ENCODE peak calls at places on chromosomes 4 and X, in four cellular contexts. L is adipocyte, A is iPS DF 6.9, W is left lung. T is an unnamed sample. For H3K4me1, the result is how much of the 10 kb centered on the place peaks cover.

GRCh38 chr4:155666701-155667537 is at the start of gene GUCY1A1:
- DNase-seq in L (peak), A (no peak), W (peak), T (peak)

GRCh38 chrX:72477787-72478186 is 94.9 kb downstream of the HDAC8 start:
- DNase-seq in L (peak), A (no peak), W (no peak), T (no peak)

GRCh38 chrX:155086202-155086840 is 15.0 kb downstream of the BRCC3 start:
- DNase-seq in L (peak), A (peak), W (no peak), T (no peak)

GRCh38 chr4:173185832-173186545 is 17.4 kb downstream of the GALNT7 start:
- DNase-seq in L (no peak), A (no peak), W (no peak), T (peak)

GRCh38 chr4:1201851-1202525 is 29.6 kb upstream of the SPON2 start:
- DNase-seq in L (no peak), A (no peak), W (peak), T (peak)

GRCh38 chr4:187602339-187603092 is 393.1 kb upstream of the ZFP42 start:
- DNase-seq in L (no peak), A (no peak), W (no peak), T (peak)

GRCh38 chrX:40922307-40922706 is 162.9 kb upstream of the USP9X start:
- DNase-seq in L (peak), A (peak), W (no peak), T (peak)

GRCh38 chr4:74805601-74806000 is 11.3 kb upstream of the BTC start:
- DNase-seq in L (peak), A (no peak), W (no peak), T (peak)

GRCh38 chrX:101395789-101396188 is 5.0 kb downstream of the RPL36A start:
- DNase-seq in L (peak), A (no peak), W (no peak), T (peak)

GRCh38 chrX:144715356-144715755 is 531.9 kb upstream of the SPANXN1 start:
- DNase-seq in L (no peak), A (no peak), W (no peak), T (no peak)

GRCh38 chrX:47743504-47743903 is 84.5 kb upstream of the UXT start:
- DNase-seq in L (peak), A (no peak), W (no peak), T (peak)

GRCh38 chrX:53324085-53324484 is 42.7 kb upstream of the IQSEC2 start:
- DNase-seq in L (no peak), A (no peak), W (no peak), T (no peak)

GRCh38 chr4:82621212-82621611 is 59.4 kb upstream of the TMEM150C start:
- DNase-seq in L (no peak), A (no peak), W (no peak), T (no peak)

GRCh38 chrX:54397113-54397512 is 39.3 kb upstream of the WNK3 start:
- DNase-seq in L (peak), A (no peak), W (no peak), T (peak)

GRCh38 chr4:171846232-171846631 is 33.0 kb downstream of the GALNTL6 start:
- DNase-seq in L (peak), A (peak), W (no peak), T (peak)

GRCh38 chr4:24094726-24095125 is 204.9 kb upstream of the PPARGC1A start:
- DNase-seq in L (peak), A (no peak), W (no peak), T (peak)

GRCh38 chr4:7045961-7046921 is 3.1 kb downstream of the TADA2B start:
- DNase-seq in L (no peak), A (no peak), W (peak), T (no peak)

GRCh38 chr4:162839814-162840213 is 326.9 kb downstream of the NAF1 start:
- DNase-seq in L (no peak), A (no peak), W (no peak), T (no peak)

GRCh38 chrX:36867143-36867542 is 141.0 kb upstream of the FAM47C start:
- DNase-seq in L (peak), A (no peak), W (no peak), T (peak)

GRCh38 chr4:167897116-167897515 is 195.2 kb upstream of the ANXA10 start:
- DNase-seq in L (peak), A (peak), W (no peak), T (peak)

GRCh38 chr4:1279253-1279652 is 10.4 kb upstream of the MAEA start:
- DNase-seq in L (no peak), A (no peak), W (no peak), T (no peak)

GRCh38 chr4:56958111-56958517 is 19.3 kb downstream of the NOA1 start:
- DNase-seq in L (peak), A (no peak), W (no peak), T (peak)

GRCh38 chr4:99356992-99357391 is 4.4 kb upstream of the ADH1C start:
- DNase-seq in L (no peak), A (no peak), W (no peak), T (no peak)

GRCh38 chrX:155899366-155899765 is 18.2 kb downstream of the VAMP7 start:
- DNase-seq in L (no peak), A (no peak), W (no peak), T (no peak)

GRCh38 chr4:63348735-63349673 is 1060.2 kb downstream of the TECRL start:
- DNase-seq in L (no peak), A (no peak), W (peak), T (no peak)

GRCh38 chr4:40621592-40622512 is 7.8 kb downstream of the RBM47 start:
- DNase-seq in L (peak), A (no peak), W (peak), T (peak)

GRCh38 chr4:140893939-140894338 is 137.8 kb upstream of the TBC1D9 start:
- DNase-seq in L (peak), A (no peak), W (no peak), T (peak)

GRCh38 chr4:137378393-137379290 is 153.7 kb downstream of the PCDH18 start:
- DNase-seq in L (no peak), A (no peak), W (no peak), T (no peak)

GRCh38 chr4:176342384-176342783 is 22.6 kb downstream of the SPCS3 start:
- DNase-seq in L (no peak), A (no peak), W (peak), T (no peak)

GRCh38 chr4:40749717-40750460 is at the start of gene NSUN7:
- DNase-seq in L (peak), A (peak), W (peak), T (peak)

GRCh38 chr4:147846318-147847135 is 114.6 kb downstream of the ARHGAP10 start:
- DNase-seq in L (no peak), A (no peak), W (no peak), T (peak)

GRCh38 chr4:147847947-147848590 is 116.2 kb downstream of the ARHGAP10 start:
- DNase-seq in L (no peak), A (no peak), W (no peak), T (no peak)

GRCh38 chr4:147853706-147854105 is 121.8 kb downstream of the ARHGAP10 start:
- DNase-seq in L (peak), A (no peak), W (no peak), T (peak)

GRCh38 chr4:147851135-147851534 is 119.2 kb downstream of the ARHGAP10 start:
- DNase-seq in L (no peak), A (no peak), W (no peak), T (no peak)

DNA sequence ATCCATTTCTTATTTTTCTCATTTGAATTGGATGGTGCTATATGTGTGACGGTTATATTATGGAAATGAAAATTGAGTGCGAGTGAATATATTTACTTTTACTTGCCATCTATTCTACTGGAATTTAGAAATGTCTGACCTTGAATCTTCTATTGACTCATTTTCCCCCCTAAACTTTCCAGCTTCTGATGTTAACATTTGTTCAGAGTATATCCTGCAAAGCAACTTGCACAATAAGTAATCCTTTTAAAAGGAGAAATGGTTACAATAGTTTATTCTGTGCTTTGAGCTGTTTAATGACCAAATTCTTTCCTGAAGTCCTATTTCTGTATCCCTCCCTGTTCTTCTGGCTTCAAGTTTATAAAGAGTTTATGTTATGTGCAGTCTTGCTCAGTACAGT is 116.7 kb downstream of the ARHGAP10 start:
- DNase-seq in L (no peak), A (no peak), W (no peak), T (peak)
- H3K4me1 ChIP-seq in L (under half), A (under half), W (under half), T (under half)

GRCh38 chr4:118991686-118992085 is 103.0 kb downstream of the SYNPO2 start:
- DNase-seq in L (no peak), A (no peak), W (no peak), T (no peak)
- H3K4me1 ChIP-seq in L (under half), A (under half), W (under half), T (under half)

DNA sequence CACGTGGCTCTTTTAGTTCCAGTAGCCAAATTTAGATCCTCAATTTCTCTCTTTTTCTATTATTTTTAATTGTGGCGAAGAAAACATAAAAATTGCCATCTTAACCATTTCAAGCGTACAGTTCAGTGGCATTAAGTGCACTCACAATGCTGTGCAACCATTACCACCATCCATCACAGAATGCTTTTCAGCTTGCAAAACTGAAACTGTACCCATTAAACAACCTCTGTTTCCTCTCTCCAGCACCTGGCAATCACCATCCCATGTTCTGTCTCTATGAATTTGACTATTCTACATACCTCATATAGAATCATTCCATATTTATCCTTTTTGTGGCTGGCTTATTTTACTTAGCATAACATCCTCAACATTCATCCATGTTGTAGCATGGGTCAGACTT is 74.9 kb downstream of the METTL14 start:
- DNase-seq in L (no peak), A (no peak), W (no peak), T (no peak)
- H3K4me1 ChIP-seq in L (half or more), A (under half), W (under half), T (under half)

GRCh38 chr4:182808673-182809416 is 108.3 kb downstream of the DCTD start:
- DNase-seq in L (no peak), A (no peak), W (no peak), T (no peak)

GRCh38 chr4:182807841-182808548 is 109.2 kb downstream of the DCTD start:
- DNase-seq in L (no peak), A (no peak), W (no peak), T (no peak)

GRCh38 chr4:182805606-182806149 is 111.5 kb downstream of the DCTD start:
- DNase-seq in L (no peak), A (no peak), W (no peak), T (no peak)

GRCh38 chr4:182806259-182807252 is 110.6 kb downstream of the DCTD start:
- DNase-seq in L (peak), A (peak), W (peak), T (peak)

DNA sequence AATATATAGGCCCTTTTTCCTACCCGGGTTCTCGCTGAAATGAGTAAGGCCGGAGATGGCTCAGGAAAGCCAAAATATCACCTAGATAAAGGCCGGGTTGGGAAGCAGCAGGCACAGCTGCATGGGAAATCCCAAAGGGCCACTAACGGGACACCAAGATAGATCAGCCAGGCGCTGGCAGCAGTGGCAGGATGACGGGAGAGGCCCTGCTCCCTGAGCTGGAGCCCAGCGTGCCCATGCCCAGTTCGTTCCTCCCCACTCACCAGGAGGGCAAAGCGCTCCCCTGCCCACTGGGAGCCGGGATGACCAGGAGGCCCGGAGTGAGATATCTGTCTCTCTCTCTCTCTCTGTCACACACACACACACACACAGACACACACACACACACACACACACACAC is 109.8 kb downstream of the DCTD start:
- DNase-seq in L (no peak), A (no peak), W (no peak), T (no peak)
- H3K4me1 ChIP-seq in L (under half), A (under half), W (under half), T (under half)